ENCODE peak calls at places on chromosomes 13 and 19, in six cellular contexts. One of them, this sample, is unnamed. For H3K4me1, the result is how much of the 10 kb centered on the place peaks cover.

GRCh38 chr19:42132030-42132628 is at the start of gene POU2F2:
- DNase-seq in left ventricle myocardium inferior: peak
- DNase-seq in BE2C: no peak
- DNase-seq in psoas muscle: peak
- DNase-seq in GM23338: peak
- DNase-seq in A549: no peak
- DNase-seq in this sample: no peak

GRCh38 chr19:3343619-3344502 is 22.5 kb upstream of the NFIC start:
- DNase-seq in left ventricle myocardium inferior: peak
- DNase-seq in BE2C: peak
- DNase-seq in psoas muscle: peak
- DNase-seq in GM23338: peak
- DNase-seq in A549: peak
- DNase-seq in this sample: peak

GRCh38 chr19:41969196-41969595 is 10.1 kb upstream of the RABAC1 start:
- DNase-seq in left ventricle myocardium inferior: no peak
- DNase-seq in BE2C: no peak
- DNase-seq in psoas muscle: no peak
- DNase-seq in GM23338: no peak
- DNase-seq in A549: no peak
- DNase-seq in this sample: no peak

GRCh38 chr13:40539954-40540706 is 126.3 kb downstream of the FOXO1 start:
- DNase-seq in left ventricle myocardium inferior: no peak
- DNase-seq in BE2C: no peak
- DNase-seq in psoas muscle: no peak
- DNase-seq in GM23338: peak
- DNase-seq in A549: peak
- DNase-seq in this sample: no peak

GRCh38 chr19:41441321-41441945 is 1.5 kb upstream of the ERICH4 start:
- DNase-seq in left ventricle myocardium inferior: no peak
- DNase-seq in BE2C: no peak
- DNase-seq in psoas muscle: no peak
- DNase-seq in GM23338: no peak
- DNase-seq in A549: no peak
- DNase-seq in this sample: no peak

GRCh38 chr19:53532362-53532761 is 5.6 kb upstream of the ZNF331 start:
- DNase-seq in left ventricle myocardium inferior: no peak
- DNase-seq in BE2C: no peak
- DNase-seq in psoas muscle: no peak
- DNase-seq in GM23338: no peak
- DNase-seq in A549: no peak
- DNase-seq in this sample: no peak

GRCh38 chr13:37058801-37059135 is 720 bp downstream of the SUPT20H start:
- DNase-seq in left ventricle myocardium inferior: no peak
- DNase-seq in BE2C: peak
- DNase-seq in psoas muscle: no peak
- DNase-seq in GM23338: peak
- DNase-seq in A549: no peak
- DNase-seq in this sample: no peak

GRCh38 chr19:13401388-13401787 is 104.9 kb downstream of the CACNA1A start:
- DNase-seq in left ventricle myocardium inferior: no peak
- DNase-seq in BE2C: peak
- DNase-seq in psoas muscle: no peak
- DNase-seq in GM23338: peak
- DNase-seq in A549: peak
- DNase-seq in this sample: no peak

GRCh38 chr13:45707701-45708100 is 5.6 kb downstream of the CBY2 start:
- DNase-seq in left ventricle myocardium inferior: no peak
- DNase-seq in BE2C: no peak
- DNase-seq in psoas muscle: no peak
- DNase-seq in GM23338: no peak
- DNase-seq in A549: no peak
- DNase-seq in this sample: no peak

GRCh38 chr19:4568884-4569283 is 9.4 kb upstream of the SEMA6B start:
- DNase-seq in left ventricle myocardium inferior: no peak
- DNase-seq in BE2C: no peak
- DNase-seq in psoas muscle: no peak
- DNase-seq in GM23338: no peak
- DNase-seq in A549: no peak
- DNase-seq in this sample: no peak

GRCh38 chr13:20570540-20570939 is 3.6 kb downstream of the IFT88 start:
- DNase-seq in left ventricle myocardium inferior: no peak
- DNase-seq in BE2C: no peak
- DNase-seq in psoas muscle: no peak
- DNase-seq in GM23338: no peak
- DNase-seq in A549: no peak
- DNase-seq in this sample: no peak

GRCh38 chr19:12973236-12973635 is 3.9 kb downstream of the DAND5 start:
- DNase-seq in left ventricle myocardium inferior: no peak
- DNase-seq in BE2C: no peak
- DNase-seq in psoas muscle: no peak
- DNase-seq in GM23338: no peak
- DNase-seq in A549: no peak
- DNase-seq in this sample: no peak

GRCh38 chr19:36939153-36939552 is 23.0 kb downstream of the ZNF568 start:
- DNase-seq in left ventricle myocardium inferior: no peak
- DNase-seq in BE2C: no peak
- DNase-seq in psoas muscle: no peak
- DNase-seq in GM23338: peak
- DNase-seq in A549: no peak
- DNase-seq in this sample: no peak

GRCh38 chr13:36872621-36873020 is 47.4 kb downstream of the SMAD9 start:
- DNase-seq in left ventricle myocardium inferior: no peak
- DNase-seq in BE2C: peak
- DNase-seq in psoas muscle: no peak
- DNase-seq in GM23338: peak
- DNase-seq in A549: no peak
- DNase-seq in this sample: no peak

GRCh38 chr19:57778358-57778757 is 8.9 kb downstream of the ZNF586 start:
- DNase-seq in left ventricle myocardium inferior: no peak
- DNase-seq in BE2C: no peak
- DNase-seq in psoas muscle: no peak
- DNase-seq in GM23338: no peak
- DNase-seq in A549: no peak
- DNase-seq in this sample: no peak

GRCh38 chr19:41398042-41398403 is 405 bp downstream of the BCKDHA start:
- DNase-seq in left ventricle myocardium inferior: no peak
- DNase-seq in BE2C: no peak
- DNase-seq in psoas muscle: no peak
- DNase-seq in GM23338: no peak
- DNase-seq in A549: no peak
- DNase-seq in this sample: no peak

GRCh38 chr13:112738606-112739005 is 48.8 kb downstream of the ATP11A start:
- DNase-seq in left ventricle myocardium inferior: no peak
- DNase-seq in BE2C: no peak
- DNase-seq in psoas muscle: no peak
- DNase-seq in GM23338: no peak
- DNase-seq in A549: no peak
- DNase-seq in this sample: no peak

GRCh38 chr13:51643114-51643881 is 59.0 kb downstream of the WDFY2 start:
- DNase-seq in left ventricle myocardium inferior: no peak
- DNase-seq in BE2C: no peak
- DNase-seq in psoas muscle: no peak
- DNase-seq in GM23338: peak
- DNase-seq in A549: peak
- DNase-seq in this sample: no peak

GRCh38 chr13:64723735-64724134 is 2506.4 kb downstream of the PCDH9 start:
- DNase-seq in left ventricle myocardium inferior: no peak
- DNase-seq in BE2C: peak
- DNase-seq in psoas muscle: no peak
- DNase-seq in GM23338: peak
- DNase-seq in A549: peak
- DNase-seq in this sample: no peak

GRCh38 chr13:112776354-112776753 is 86.5 kb downstream of the ATP11A start:
- DNase-seq in left ventricle myocardium inferior: no peak
- DNase-seq in BE2C: no peak
- DNase-seq in psoas muscle: no peak
- DNase-seq in GM23338: no peak
- DNase-seq in A549: no peak
- DNase-seq in this sample: peak

GRCh38 chr19:44072543-44073401 is 813 bp downstream of the ZNF284 start:
- DNase-seq in left ventricle myocardium inferior: no peak
- DNase-seq in BE2C: no peak
- DNase-seq in psoas muscle: no peak
- DNase-seq in GM23338: peak
- DNase-seq in A549: no peak
- DNase-seq in this sample: no peak

GRCh38 chr13:93476175-93476574 is 249.6 kb downstream of the GPC6 start:
- DNase-seq in left ventricle myocardium inferior: no peak
- DNase-seq in BE2C: no peak
- DNase-seq in psoas muscle: no peak
- DNase-seq in GM23338: no peak
- DNase-seq in A549: peak
- DNase-seq in this sample: no peak

GRCh38 chr13:108220042-108220441 is 1.9 kb downstream of the ABHD13 start:
- DNase-seq in left ventricle myocardium inferior: no peak
- DNase-seq in BE2C: no peak
- DNase-seq in psoas muscle: no peak
- DNase-seq in GM23338: peak
- DNase-seq in A549: no peak
- DNase-seq in this sample: no peak

GRCh38 chr13:32585625-32586021 is 629 bp upstream of the PDS5B start:
- DNase-seq in left ventricle myocardium inferior: no peak
- DNase-seq in BE2C: no peak
- DNase-seq in psoas muscle: no peak
- DNase-seq in GM23338: peak
- DNase-seq in A549: no peak
- DNase-seq in this sample: peak

GRCh38 chr19:46963093-46963734 is 56.4 kb upstream of the NPAS1 start:
- DNase-seq in left ventricle myocardium inferior: no peak
- DNase-seq in BE2C: no peak
- DNase-seq in psoas muscle: no peak
- DNase-seq in GM23338: no peak
- DNase-seq in A549: no peak
- DNase-seq in this sample: no peak

GRCh38 chr19:49004133-49004532 is 10.4 kb downstream of the RUVBL2 start:
- DNase-seq in left ventricle myocardium inferior: no peak
- DNase-seq in BE2C: no peak
- DNase-seq in psoas muscle: no peak
- DNase-seq in GM23338: no peak
- DNase-seq in A549: no peak
- DNase-seq in this sample: no peak

GRCh38 chr19:48997972-48998371 is 4.3 kb downstream of the RUVBL2 start:
- DNase-seq in left ventricle myocardium inferior: no peak
- DNase-seq in BE2C: peak
- DNase-seq in psoas muscle: no peak
- DNase-seq in GM23338: peak
- DNase-seq in A549: peak
- DNase-seq in this sample: no peak

GRCh38 chr19:48994035-48994386 is 324 bp downstream of the RUVBL2 start:
- DNase-seq in left ventricle myocardium inferior: no peak
- DNase-seq in BE2C: no peak
- DNase-seq in psoas muscle: no peak
- DNase-seq in GM23338: no peak
- DNase-seq in A549: no peak
- DNase-seq in this sample: no peak

GRCh38 chr19:49004964-49005614 is 11.4 kb downstream of the RUVBL2 start:
- DNase-seq in left ventricle myocardium inferior: no peak
- DNase-seq in BE2C: no peak
- DNase-seq in psoas muscle: no peak
- DNase-seq in GM23338: no peak
- DNase-seq in A549: no peak
- DNase-seq in this sample: no peak

GRCh38 chr19:48999481-49000325 is 6.0 kb downstream of the RUVBL2 start:
- DNase-seq in left ventricle myocardium inferior: peak
- DNase-seq in BE2C: peak
- DNase-seq in psoas muscle: peak
- DNase-seq in GM23338: peak
- DNase-seq in A549: peak
- DNase-seq in this sample: no peak
- TF ChIP-seq CTCF in left ventricle myocardium inferior: peak
- TF ChIP-seq CTCF in BE2C: peak
- TF ChIP-seq CTCF in psoas muscle: peak
- TF ChIP-seq CTCF in GM23338: peak
- TF ChIP-seq CTCF in A549: peak
- TF ChIP-seq CTCF in this sample: peak

DNA sequence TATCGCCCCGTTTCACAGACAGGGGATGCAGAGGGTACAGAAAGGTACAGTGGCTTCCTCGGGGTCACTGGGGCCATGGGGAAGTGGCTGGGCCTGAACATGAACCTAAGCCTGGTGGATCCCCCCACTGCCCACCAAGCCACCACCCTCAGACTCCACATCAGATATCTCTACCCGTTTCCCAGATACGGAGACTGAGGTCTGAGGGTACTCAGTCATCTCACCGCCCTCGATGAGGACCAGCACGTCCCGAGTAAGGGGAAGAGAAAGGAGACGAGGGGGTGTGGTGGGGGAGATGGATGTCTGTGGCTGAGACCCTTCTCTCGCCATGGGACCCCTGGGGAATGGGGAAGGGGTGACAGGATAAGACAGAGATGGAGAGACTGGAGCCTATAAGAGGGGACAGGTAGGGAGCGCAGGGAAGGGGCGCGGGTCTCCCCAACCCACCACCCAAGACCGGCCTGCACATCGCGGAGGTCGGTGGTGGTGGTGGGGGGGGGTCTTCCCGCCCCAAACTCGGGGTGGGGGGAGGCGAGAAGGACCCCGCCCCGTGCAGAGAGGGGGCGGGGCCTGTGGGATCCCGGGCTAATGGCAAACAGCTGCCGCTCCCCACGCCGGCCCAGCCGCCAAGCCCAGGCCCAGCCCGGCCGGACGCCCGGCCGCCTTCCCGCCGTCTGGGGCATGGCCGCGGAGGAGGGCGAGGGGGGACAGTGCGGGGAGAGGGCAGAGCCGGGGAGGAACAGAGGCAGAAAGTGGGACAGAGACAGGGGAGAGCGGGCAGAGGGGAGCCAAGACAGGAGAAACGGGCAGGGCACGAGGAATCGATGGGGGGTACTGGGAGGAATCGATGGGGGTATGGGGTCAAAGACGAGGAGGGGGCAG is 698 bp downstream of the KANK2 start:
- DNase-seq in left ventricle myocardium inferior: peak
- DNase-seq in BE2C: peak
- DNase-seq in psoas muscle: peak
- DNase-seq in GM23338: peak
- DNase-seq in A549: no peak
- DNase-seq in this sample: peak
- H3K4me1 ChIP-seq in left ventricle myocardium inferior: half or more
- H3K4me1 ChIP-seq in BE2C: under half
- H3K4me1 ChIP-seq in psoas muscle: under half
- H3K4me1 ChIP-seq in GM23338: under half
- H3K4me1 ChIP-seq in A549: under half
- H3K4me1 ChIP-seq in this sample: under half

GRCh38 chr19:1585243-1585580 is 7.5 kb downstream of the MBD3 start:
- DNase-seq in left ventricle myocardium inferior: no peak
- DNase-seq in BE2C: no peak
- DNase-seq in psoas muscle: no peak
- DNase-seq in GM23338: no peak
- DNase-seq in A549: no peak
- DNase-seq in this sample: no peak
- H3K4me3 ChIP-seq in left ventricle myocardium inferior: no peak
- H3K4me3 ChIP-seq in BE2C: no peak
- H3K4me3 ChIP-seq in psoas muscle: no peak
- H3K4me3 ChIP-seq in GM23338: no peak
- H3K4me3 ChIP-seq in A549: no peak
- H3K4me3 ChIP-seq in this sample: no peak

GRCh38 chr19:23403581-23404324 is 8.5 kb upstream of the ZNF91 start:
- DNase-seq in left ventricle myocardium inferior: no peak
- DNase-seq in BE2C: no peak
- DNase-seq in psoas muscle: no peak
- DNase-seq in GM23338: peak
- DNase-seq in A549: no peak
- DNase-seq in this sample: no peak
- TF ChIP-seq CTCF in left ventricle myocardium inferior: no peak
- TF ChIP-seq CTCF in BE2C: no peak
- TF ChIP-seq CTCF in psoas muscle: no peak
- TF ChIP-seq CTCF in GM23338: peak
- TF ChIP-seq CTCF in A549: no peak
- TF ChIP-seq CTCF in this sample: no peak

GRCh38 chr19:11374449-11375142 is at the start of gene SWSAP1:
- DNase-seq in left ventricle myocardium inferior: peak
- DNase-seq in BE2C: peak
- DNase-seq in psoas muscle: peak
- DNase-seq in GM23338: peak
- DNase-seq in A549: peak
- DNase-seq in this sample: peak
- H3K4me1 ChIP-seq in left ventricle myocardium inferior: under half
- H3K4me1 ChIP-seq in BE2C: under half
- H3K4me1 ChIP-seq in psoas muscle: under half
- H3K4me1 ChIP-seq in GM23338: under half
- H3K4me1 ChIP-seq in A549: under half
- H3K4me1 ChIP-seq in this sample: under half

This sample was measured in uterus.